ENCODE peak calls at places on chromosomes 12 and 14, in five cellular contexts. L is stomach, H is epithelial cell of esophagus, V is Calu3, E is SJSA1. G is an unnamed sample.

GRCh38 chr14:34989762-34990161 is 7.0 kb downstream of the SRP54 start:
- DNase-seq in V (no peak), L (no peak), H (no peak), E (no peak), G (no peak)

GRCh38 chr14:94612174-94612573 is at the start of gene SERPINA3:
- DNase-seq in V (peak), E (no peak), H (no peak), L (no peak), G (no peak)

GRCh38 chr12:3315201-3315661 is 175.8 kb upstream of the PRMT8 start:
- DNase-seq in H (peak), L (peak), E (no peak), V (peak), G (peak)

GRCh38 chr12:30796508-30796780 is 41.7 kb upstream of the CAPRIN2 start:
- DNase-seq in E (no peak), L (no peak), V (peak), H (peak), G (peak)

GRCh38 chr12:41634096-41634495 is 446.0 kb downstream of the PDZRN4 start:
- DNase-seq in E (no peak), V (no peak), L (no peak), H (no peak), G (no peak)

GRCh38 chr12:18849080-18849479 is 111.2 kb downstream of the CAPZA3 start:
- DNase-seq in L (no peak), V (peak), H (peak), E (peak), G (no peak)

GRCh38 chr14:57066887-57067513 is 201.7 kb downstream of the EXOC5 start:
- DNase-seq in V (peak), E (peak), H (peak), L (peak), G (no peak)

GRCh38 chr14:89029961-89030694 is 205.7 kb downstream of the TTC8 start:
- DNase-seq in H (no peak), E (no peak), V (no peak), L (no peak), G (no peak)

GRCh38 chr12:72511493-72511892 is 239.3 kb downstream of the TRHDE start:
- DNase-seq in L (no peak), H (no peak), V (no peak), E (no peak), G (no peak)

GRCh38 chr14:85461432-85462133 is 68.4 kb upstream of the FLRT2 start:
- DNase-seq in E (no peak), V (no peak), L (no peak), H (no peak), G (no peak)

GRCh38 chr12:88600272-88600671 is 20.0 kb upstream of the KITLG start:
- DNase-seq in L (no peak), V (no peak), E (no peak), H (peak), G (no peak)

GRCh38 chr12:93812616-93813015 is 135.4 kb downstream of the CRADD start:
- DNase-seq in E (no peak), L (no peak), V (no peak), H (no peak), G (no peak)

GRCh38 chr14:58298880-58299664 is 717 bp downstream of the ARID4A start:
- DNase-seq in V (peak), E (peak), H (peak), L (peak), G (no peak)

GRCh38 chr14:106094654-106095189 is 568.3 kb downstream of the TMEM121 start:
- DNase-seq in V (peak), E (no peak), H (no peak), L (peak), G (peak)

GRCh38 chr12:2284321-2284813 is 231.6 kb downstream of the CACNA1C start:
- DNase-seq in L (no peak), V (no peak), H (no peak), E (peak), G (no peak)

GRCh38 chr14:24401810-24402702 is 3.3 kb downstream of the NYNRIN start:
- DNase-seq in H (no peak), L (no peak), E (no peak), V (no peak), G (no peak)

GRCh38 chr12:120651821-120652220 is 11.4 kb downstream of the CABP1 start:
- DNase-seq in H (peak), V (no peak), E (no peak), L (no peak), G (no peak)